ENCODE peak calls at places on chromosomes 13 and 19, in eight cellular contexts. One of them, this sample, is unnamed.

GRCh38 chr19:30444686-30445232 is 72.6 kb downstream of the ZNF536 start:
- DNase-seq in cardiac muscle cell: no peak
- DNase-seq in activated CD4-positive, alpha-beta T cell treated with anti-CD3 and anti-CD28 coated beads for 24 hours: no peak
- DNase-seq in left ventricle myocardium inferior: no peak
- DNase-seq in activated T-cell treated with anti-CD3 and anti-CD28 coated beads for 1 hour: no peak
- DNase-seq in stimulated activated CD4-positive, alpha-beta T cell treated with anti-CD3 and anti-CD28 coated beads, Interleukin-2, amount 100 ng/mL, for 24 hours: no peak
- DNase-seq in CD4-positive, alpha-beta memory T cell: no peak
- DNase-seq in dermis blood vessel endothelial cell: no peak
- DNase-seq in this sample: no peak

GRCh38 chr13:50208826-50209335 is 193.6 kb downstream of the KCNRG start:
- DNase-seq in activated CD4-positive, alpha-beta T cell treated with anti-CD3 and anti-CD28 coated beads for 24 hours: no peak
- DNase-seq in cardiac muscle cell: peak
- DNase-seq in dermis blood vessel endothelial cell: peak
- DNase-seq in activated T-cell treated with anti-CD3 and anti-CD28 coated beads for 1 hour: no peak
- DNase-seq in left ventricle myocardium inferior: peak
- DNase-seq in CD4-positive, alpha-beta memory T cell: no peak
- DNase-seq in stimulated activated CD4-positive, alpha-beta T cell treated with anti-CD3 and anti-CD28 coated beads, Interleukin-2, amount 100 ng/mL, for 24 hours: no peak
- DNase-seq in this sample: peak

GRCh38 chr13:111399776-111400505 is 79.5 kb downstream of the TEX29 start:
- DNase-seq in dermis blood vessel endothelial cell: no peak
- DNase-seq in activated CD4-positive, alpha-beta T cell treated with anti-CD3 and anti-CD28 coated beads for 24 hours: no peak
- DNase-seq in stimulated activated CD4-positive, alpha-beta T cell treated with anti-CD3 and anti-CD28 coated beads, Interleukin-2, amount 100 ng/mL, for 24 hours: no peak
- DNase-seq in activated T-cell treated with anti-CD3 and anti-CD28 coated beads for 1 hour: no peak
- DNase-seq in CD4-positive, alpha-beta memory T cell: no peak
- DNase-seq in cardiac muscle cell: no peak
- DNase-seq in left ventricle myocardium inferior: no peak
- DNase-seq in this sample: no peak

GRCh38 chr13:33119022-33119735 is 103.0 kb downstream of the KL start:
- DNase-seq in stimulated activated CD4-positive, alpha-beta T cell treated with anti-CD3 and anti-CD28 coated beads, Interleukin-2, amount 100 ng/mL, for 24 hours: no peak
- DNase-seq in left ventricle myocardium inferior: no peak
- DNase-seq in activated T-cell treated with anti-CD3 and anti-CD28 coated beads for 1 hour: no peak
- DNase-seq in dermis blood vessel endothelial cell: no peak
- DNase-seq in CD4-positive, alpha-beta memory T cell: no peak
- DNase-seq in cardiac muscle cell: no peak
- DNase-seq in activated CD4-positive, alpha-beta T cell treated with anti-CD3 and anti-CD28 coated beads for 24 hours: no peak
- DNase-seq in this sample: no peak

GRCh38 chr13:45809810-45810394 is 41.7 kb downstream of the SIAH3 start:
- DNase-seq in dermis blood vessel endothelial cell: no peak
- DNase-seq in activated CD4-positive, alpha-beta T cell treated with anti-CD3 and anti-CD28 coated beads for 24 hours: no peak
- DNase-seq in CD4-positive, alpha-beta memory T cell: no peak
- DNase-seq in stimulated activated CD4-positive, alpha-beta T cell treated with anti-CD3 and anti-CD28 coated beads, Interleukin-2, amount 100 ng/mL, for 24 hours: no peak
- DNase-seq in activated T-cell treated with anti-CD3 and anti-CD28 coated beads for 1 hour: no peak
- DNase-seq in cardiac muscle cell: no peak
- DNase-seq in left ventricle myocardium inferior: no peak
- DNase-seq in this sample: no peak

GRCh38 chr13:97627566-97627965 is 193.6 kb downstream of the RAP2A start:
- DNase-seq in stimulated activated CD4-positive, alpha-beta T cell treated with anti-CD3 and anti-CD28 coated beads, Interleukin-2, amount 100 ng/mL, for 24 hours: no peak
- DNase-seq in CD4-positive, alpha-beta memory T cell: no peak
- DNase-seq in left ventricle myocardium inferior: peak
- DNase-seq in activated CD4-positive, alpha-beta T cell treated with anti-CD3 and anti-CD28 coated beads for 24 hours: no peak
- DNase-seq in cardiac muscle cell: peak
- DNase-seq in dermis blood vessel endothelial cell: no peak
- DNase-seq in activated T-cell treated with anti-CD3 and anti-CD28 coated beads for 1 hour: no peak
- DNase-seq in this sample: peak

GRCh38 chr19:9828551-9829063 is 889 bp downstream of the UBL5 start:
- DNase-seq in stimulated activated CD4-positive, alpha-beta T cell treated with anti-CD3 and anti-CD28 coated beads, Interleukin-2, amount 100 ng/mL, for 24 hours: no peak
- DNase-seq in cardiac muscle cell: no peak
- DNase-seq in activated CD4-positive, alpha-beta T cell treated with anti-CD3 and anti-CD28 coated beads for 24 hours: no peak
- DNase-seq in left ventricle myocardium inferior: no peak
- DNase-seq in dermis blood vessel endothelial cell: peak
- DNase-seq in CD4-positive, alpha-beta memory T cell: no peak
- DNase-seq in activated T-cell treated with anti-CD3 and anti-CD28 coated beads for 1 hour: no peak
- DNase-seq in this sample: no peak

GRCh38 chr19:58396691-58397532 is 1.5 kb downstream of the RNF225 start:
- DNase-seq in left ventricle myocardium inferior: no peak
- DNase-seq in stimulated activated CD4-positive, alpha-beta T cell treated with anti-CD3 and anti-CD28 coated beads, Interleukin-2, amount 100 ng/mL, for 24 hours: no peak
- DNase-seq in activated T-cell treated with anti-CD3 and anti-CD28 coated beads for 1 hour: no peak
- DNase-seq in cardiac muscle cell: no peak
- DNase-seq in CD4-positive, alpha-beta memory T cell: no peak
- DNase-seq in dermis blood vessel endothelial cell: no peak
- DNase-seq in activated CD4-positive, alpha-beta T cell treated with anti-CD3 and anti-CD28 coated beads for 24 hours: no peak
- DNase-seq in this sample: no peak

GRCh38 chr19:20044663-20045062 is 5.4 kb upstream of the ZNF682 start:
- DNase-seq in CD4-positive, alpha-beta memory T cell: no peak
- DNase-seq in dermis blood vessel endothelial cell: no peak
- DNase-seq in activated T-cell treated with anti-CD3 and anti-CD28 coated beads for 1 hour: no peak
- DNase-seq in activated CD4-positive, alpha-beta T cell treated with anti-CD3 and anti-CD28 coated beads for 24 hours: no peak
- DNase-seq in left ventricle myocardium inferior: no peak
- DNase-seq in stimulated activated CD4-positive, alpha-beta T cell treated with anti-CD3 and anti-CD28 coated beads, Interleukin-2, amount 100 ng/mL, for 24 hours: no peak
- DNase-seq in cardiac muscle cell: peak
- DNase-seq in this sample: no peak

This sample was measured in sciatic nerve.